ENCODE peak calls at places on chromosomes 16 and 17, in ten cellular contexts. R, X, U, D, V, I, Z, M, S and E are unnamed samples.

GRCh38 chr16:80931985-80932720 is 74.5 kb downstream of the CMC2 start:
- DNase-seq in R (peak; percentile 49), X (peak; percentile 71), U (no peak), D (peak; percentile 35), V (peak; percentile 48), I (peak; percentile 90), Z (no peak), M (peak; percentile 68), S (no peak), E (peak; percentile 67)

GRCh38 chr17:80388175-80388574 is 26.8 kb upstream of the ENDOV start:
- DNase-seq in R (no peak), X (no peak), U (no peak), D (no peak), V (no peak), I (no peak), Z (no peak), M (no peak), S (no peak), E (no peak)

GRCh38 chr17:55299890-55300289 is 35.1 kb downstream of the HLF start:
- DNase-seq in R (no peak), X (no peak), U (no peak), D (no peak), V (no peak), I (no peak), Z (no peak), M (no peak), S (no peak), E (no peak)

GRCh38 chr16:56776562-56776961 is 46.6 kb downstream of the NUP93 start:
- DNase-seq in R (no peak), X (no peak), U (peak; percentile 58), D (no peak), V (peak; percentile 79), I (peak; percentile 48), Z (no peak), M (no peak), S (peak; percentile 35), E (no peak)

GRCh38 chr17:78019367-78019975 is 61.0 kb downstream of the TNRC6C start:
- DNase-seq in R (no peak), X (no peak), U (peak; percentile 38), D (peak; percentile 62), V (peak; percentile 53), I (no peak), Z (no peak), M (peak; percentile 42), S (no peak), E (no peak)

GRCh38 chr17:81419333-81419885 is 24.2 kb downstream of the BAHCC1 start:
- DNase-seq in R (peak; percentile 87), X (peak; percentile 86), U (peak; percentile 79), D (peak; percentile 91), V (peak; percentile 100), I (peak; percentile 92), Z (no peak), M (no peak), S (peak; percentile 64), E (peak; percentile 95)

GRCh38 chr17:56908061-56908542 is 5.7 kb downstream of the TRIM25 start:
- DNase-seq in R (peak; percentile 90), X (no peak), U (no peak), D (no peak), V (no peak), I (peak; percentile 72), Z (no peak), M (no peak), S (no peak), E (no peak)

GRCh38 chr17:82236142-82236971 is 7.5 kb downstream of the SLC16A3 start:
- DNase-seq in R (peak; percentile 80), X (peak; percentile 88), U (peak; percentile 78), D (peak; percentile 47), V (peak; percentile 84), I (peak; percentile 77), Z (peak; percentile 63), M (peak; percentile 76), S (no peak), E (no peak)

GRCh38 chr17:3665834-3666233 is 2.5 kb downstream of the TAX1BP3 start:
- DNase-seq in R (no peak), X (no peak), U (no peak), D (no peak), V (no peak), I (peak; percentile 70), Z (no peak), M (peak; percentile 49), S (no peak), E (no peak)

GRCh38 chr17:17849863-17850373 is 13.1 kb upstream of the SREBF1 start:
- DNase-seq in R (peak; percentile 70), X (no peak), U (no peak), D (peak; percentile 43), V (peak; percentile 93), I (peak; percentile 64), Z (peak; percentile 42), M (peak; percentile 21), S (no peak), E (peak; percentile 73)

GRCh38 chr16:81216706-81217105 is 21.8 kb upstream of the BCO1 start:
- DNase-seq in R (no peak), X (no peak), U (no peak), D (no peak), V (no peak), I (no peak), Z (no peak), M (no peak), S (no peak), E (no peak)

GRCh38 chr16:4213721-4214120 is 28.2 kb downstream of the SRL start:
- DNase-seq in R (no peak), X (no peak), U (no peak), D (no peak), V (no peak), I (no peak), Z (no peak), M (no peak), S (no peak), E (no peak)

GRCh38 chr16:22369221-22369811 is 5.1 kb downstream of the CDR2 start:
- DNase-seq in R (no peak), X (no peak), U (peak; percentile 27), D (peak; percentile 79), V (peak; percentile 91), I (no peak), Z (no peak), M (no peak), S (no peak), E (no peak)

GRCh38 chr16:54538241-54538640 is 251.7 kb upstream of the IRX3 start:
- DNase-seq in R (no peak), X (no peak), U (no peak), D (no peak), V (peak; percentile 26), I (no peak), Z (no peak), M (no peak), S (no peak), E (no peak)

GRCh38 chr16:49598386-49599170 is 225.0 kb downstream of the C16orf78 start:
- DNase-seq in R (no peak), X (no peak), U (no peak), D (no peak), V (no peak), I (no peak), Z (no peak), M (no peak), S (no peak), E (peak; percentile 46)

GRCh38 chr16:57278494-57278893 is 6.0 kb downstream of the PLLP start:
- DNase-seq in R (no peak), X (no peak), U (no peak), D (no peak), V (no peak), I (no peak), Z (no peak), M (peak; percentile 68), S (no peak), E (no peak)

GRCh38 chr17:2594657-2595085 is 1.2 kb downstream of the PAFAH1B1 start:
- DNase-seq in R (no peak), X (no peak), U (no peak), D (no peak), V (peak; percentile 13), I (no peak), Z (no peak), M (no peak), S (no peak), E (no peak)

GRCh38 chr17:80984749-80985148 is 6.9 kb upstream of the CHMP6 start:
- DNase-seq in R (no peak), X (no peak), U (no peak), D (peak; percentile 96), V (no peak), I (no peak), Z (no peak), M (no peak), S (no peak), E (no peak)

GRCh38 chr17:17805575-17805974 is 31.2 kb downstream of the SREBF1 start:
- DNase-seq in R (no peak), X (no peak), U (no peak), D (no peak), V (no peak), I (no peak), Z (no peak), M (no peak), S (no peak), E (no peak)

GRCh38 chr17:41758601-41759000 is 24.2 kb upstream of the HAP1 start:
- DNase-seq in R (no peak), X (no peak), U (no peak), D (no peak), V (no peak), I (no peak), Z (no peak), M (no peak), S (no peak), E (no peak)

GRCh38 chr17:7716901-7717755 is at the start of gene DNAH2:
- DNase-seq in R (peak; percentile 77), X (peak; percentile 75), U (peak; percentile 91), D (peak; percentile 90), V (peak; percentile 97), I (peak; percentile 81), Z (no peak), M (peak; percentile 50), S (peak; percentile 77), E (peak; percentile 71)

GRCh38 chr17:48333034-48333491 is 97.0 kb downstream of the SKAP1 start:
- DNase-seq in R (no peak), X (no peak), U (no peak), D (peak; percentile 2), V (no peak), I (no peak), Z (no peak), M (no peak), S (peak; percentile 40), E (no peak)

GRCh38 chr17:1755252-1755992 is 6.4 kb upstream of the SERPINF1 start:
- DNase-seq in R (no peak), X (no peak), U (peak; percentile 78), D (no peak), V (no peak), I (no peak), Z (no peak), M (no peak), S (no peak), E (no peak)